ENCODE peak calls at places on chromosomes 7 and 10, in five cellular contexts. F, R, W, U and G are unnamed samples.

GRCh38 chr10:113767222-113767621 is 15.7 kb downstream of the PLEKHS1 start:
- DNase-seq in F (no peak), R (no peak), W (no peak), U (no peak), G (no peak)

GRCh38 chr7:79453558-79454324 is at the start of gene MAGI2:
- DNase-seq in F (peak), R (peak), W (peak), U (no peak), G (peak)

GRCh38 chr7:111736475-111736874 is 174.2 kb upstream of the IMMP2L start:
- DNase-seq in F (no peak), R (no peak), W (no peak), U (no peak), G (no peak)

GRCh38 chr7:28685291-28685659 is 272.9 kb downstream of the TRIL start:
- DNase-seq in F (no peak), R (peak), W (no peak), U (no peak), G (no peak)

GRCh38 chr10:125145636-125146035 is 14.7 kb downstream of the CTBP2 start:
- DNase-seq in F (no peak), R (no peak), W (no peak), U (no peak), G (no peak)

GRCh38 chr7:145919712-145920111 is 196.9 kb upstream of the CNTNAP2 start:
- DNase-seq in F (no peak), R (no peak), W (no peak), U (no peak), G (no peak)

GRCh38 chr7:100158229-100159098 is at the start of gene TRAPPC14:
- DNase-seq in F (peak), R (peak), W (no peak), U (peak), G (peak)

GRCh38 chr7:54985405-54986360 is 33.1 kb upstream of the EGFR start:
- DNase-seq in F (peak), R (no peak), W (no peak), U (peak), G (no peak)

GRCh38 chr7:78472519-78472918 is 673.9 kb downstream of the PHTF2 start:
- DNase-seq in F (peak), R (no peak), W (no peak), U (no peak), G (no peak)

GRCh38 chr7:83427929-83428328 is 221.0 kb downstream of the SEMA3E start:
- DNase-seq in F (no peak), R (no peak), W (no peak), U (no peak), G (no peak)

GRCh38 chr10:70695241-70696030 is 23.1 kb downstream of the ADAMTS14 start:
- DNase-seq in F (peak), R (no peak), W (no peak), U (no peak), G (no peak)

GRCh38 chr10:65754112-65754511 is 1171.7 kb upstream of the LRRTM3 start:
- DNase-seq in F (no peak), R (no peak), W (no peak), U (no peak), G (no peak)

GRCh38 chr7:69871213-69871885 is 273.1 kb downstream of the AUTS2 start:
- DNase-seq in F (peak), R (no peak), W (no peak), U (peak), G (no peak)

GRCh38 chr10:88598060-88598459 is 11.5 kb downstream of the LIPJ start:
- DNase-seq in F (no peak), R (no peak), W (no peak), U (no peak), G (no peak)

GRCh38 chr7:98903246-98903645 is 24.9 kb downstream of the TRRAP start:
- DNase-seq in F (no peak), R (no peak), W (no peak), U (no peak), G (no peak)

GRCh38 chr7:114819629-114820362 is 102.1 kb upstream of the MDFIC start:
- DNase-seq in F (peak), R (no peak), W (no peak), U (peak), G (no peak)

DNA sequence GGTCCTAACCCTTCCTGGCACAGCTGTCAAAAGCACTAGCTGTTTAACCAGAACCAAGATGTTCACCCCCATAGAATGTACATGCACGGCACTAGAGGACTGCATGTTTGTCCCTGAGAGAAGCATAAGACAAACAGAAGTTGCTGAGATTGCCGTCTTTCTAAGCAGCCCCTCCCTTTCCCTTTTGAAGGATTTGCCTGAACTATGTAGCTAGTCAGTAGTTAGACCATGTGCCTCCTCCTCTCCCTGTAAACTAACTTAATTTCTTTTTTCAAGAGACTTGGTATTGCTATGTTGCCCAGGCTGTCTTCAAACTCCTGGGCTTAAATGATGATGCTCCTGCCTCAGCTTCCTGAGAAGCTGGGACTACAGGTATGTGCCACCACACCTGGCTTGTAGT is 40.7 kb downstream of the TBC1D12 start:
- DNase-seq in F (no peak), R (no peak), W (no peak), U (no peak), G (no peak)
- TF ChIP-seq CTCF in F (no peak), R (no peak), W (no peak), U (no peak), G (no peak)

DNA sequence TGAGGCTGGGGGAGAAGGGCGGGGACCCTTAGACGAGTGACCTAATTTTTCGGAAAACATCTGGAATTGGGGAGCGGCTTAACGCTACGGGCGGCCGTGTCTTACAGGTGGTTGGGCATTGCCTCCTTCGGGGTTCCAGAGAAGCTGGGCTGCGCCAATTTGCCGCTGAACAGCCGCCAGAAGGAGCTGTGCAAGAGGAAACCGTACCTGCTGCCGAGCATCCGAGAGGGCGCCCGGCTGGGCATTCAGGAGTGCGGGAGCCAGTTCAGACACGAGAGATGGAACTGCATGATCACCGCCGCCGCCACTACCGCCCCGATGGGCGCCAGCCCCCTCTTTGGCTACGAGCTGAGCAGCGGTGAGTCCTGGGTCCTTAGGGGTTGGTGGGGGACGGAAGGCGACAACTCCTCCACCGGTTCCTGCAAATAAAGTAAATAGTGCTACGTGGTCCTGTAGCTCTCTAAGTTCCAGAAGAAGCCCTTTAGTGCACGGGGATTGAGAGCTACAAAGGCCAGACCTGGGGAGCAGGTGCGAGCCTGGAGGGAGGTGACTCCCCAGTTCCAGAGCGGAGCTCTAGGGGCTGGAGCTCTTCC is 756 bp downstream of the WNT16 start:
- DNase-seq in F (no peak), R (no peak), W (no peak), U (no peak), G (peak)
- TF ChIP-seq CTCF in F (peak), R (no peak), W (no peak), U (no peak), G (no peak)

GRCh38 chr7:47351233-47352154 is 230.4 kb downstream of the TNS3 start:
- DNase-seq in F (no peak), R (no peak), W (no peak), U (no peak), G (no peak)
- TF ChIP-seq CTCF in F (no peak), R (no peak), W (no peak), U (no peak), G (no peak)

GRCh38 chr10:86202226-86202625 is 164.4 kb downstream of the GRID1 start:
- DNase-seq in F (no peak), R (no peak), W (no peak), U (no peak), G (peak)
- TF ChIP-seq CTCF in F (no peak), R (no peak), W (no peak), U (no peak), G (no peak)

GRCh38 chr10:26959841-26960240 is 99.1 kb upstream of the ABI1 start:
- DNase-seq in F (no peak), R (no peak), W (no peak), U (no peak), G (no peak)
- TF ChIP-seq CTCF in F (no peak), R (no peak), W (no peak), U (no peak), G (no peak)

DNA sequence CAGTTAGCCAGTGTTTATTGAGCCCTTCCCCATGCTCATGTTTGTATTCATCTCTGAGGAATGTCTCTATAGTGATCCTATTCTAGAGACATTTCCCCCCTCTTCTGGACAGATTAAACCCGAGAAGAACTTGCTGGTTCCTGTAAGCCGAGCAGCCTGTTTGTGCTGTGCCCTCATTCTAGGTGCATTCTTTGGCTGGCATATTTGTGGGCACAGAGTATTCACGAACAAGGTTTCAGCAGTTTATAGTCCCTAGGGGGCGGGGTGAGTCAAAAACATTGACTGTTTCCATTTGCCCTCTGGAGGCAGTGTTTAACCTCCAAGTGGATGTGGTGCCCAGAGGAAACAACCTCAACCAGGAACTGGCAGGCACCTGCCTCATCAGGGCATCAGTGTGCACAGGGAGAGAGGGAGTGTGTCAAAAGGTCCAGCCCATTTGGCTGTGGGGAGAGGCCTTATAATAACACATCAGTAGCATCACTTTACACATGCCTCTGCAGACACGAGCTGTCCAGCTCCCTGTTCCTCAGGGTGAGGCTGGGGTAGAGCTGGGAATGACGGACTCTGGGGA is 273.3 kb upstream of the LRGUK start:
- DNase-seq in F (peak), R (no peak), W (no peak), U (peak), G (no peak)
- TF ChIP-seq CTCF in F (peak), R (peak), W (no peak), U (peak), G (peak)